ENCODE peak calls at places on chromosomes 7 and 10, in five cellular contexts. L is GM18507; O is activated CD4-positive, alpha-beta T cell treated with anti-CD3 and anti-CD28 coated beads for 36 hours; F is NK-92 treated with Interleukin-12 subunit alpha and Interleukin-12 subunit beta, amount 100 ng/mL, for 24 hours; G is activated effector memory CD4-positive, alpha-beta T cell treated with anti-CD3 and anti-CD28 coated beads, Interleukin-2, amount 50 U/mL, for 16 hours. J is an unnamed sample.

GRCh38 chr10:22803201-22803895 is 89.0 kb upstream of the PIP4K2A start:
- DNase-seq in O (no peak), L (no peak), G (no peak), F (no peak), J (no peak)

GRCh38 chr10:114026189-114027040 is 17.3 kb upstream of the ADRB1 start:
- DNase-seq in G (no peak), O (no peak), L (no peak), F (no peak), J (no peak)

GRCh38 chr10:34297551-34298370 is 517.3 kb downstream of the PARD3 start:
- DNase-seq in L (no peak), O (no peak), F (no peak), G (no peak), J (no peak)

GRCh38 chr10:71138126-71138860 is 74.1 kb upstream of the UNC5B start:
- DNase-seq in O (no peak), G (no peak), L (no peak), F (no peak), J (no peak)

GRCh38 chr7:18393465-18394118 is 102.0 kb upstream of the HDAC9 start:
- DNase-seq in G (no peak), L (no peak), F (no peak), O (no peak), J (no peak)

GRCh38 chr10:114925675-114926204 is 12.3 kb upstream of the TRUB1 start:
- DNase-seq in O (peak), L (no peak), F (no peak), G (no peak), J (no peak)

GRCh38 chr10:75939541-75939940 is 508.1 kb downstream of the LRMDA start:
- DNase-seq in F (no peak), O (no peak), G (no peak), L (no peak), J (no peak)

GRCh38 chr7:13852281-13852968 is 137.0 kb downstream of the ETV1 start:
- DNase-seq in F (no peak), G (no peak), L (no peak), O (no peak), J (no peak)

GRCh38 chr7:88344956-88345832 is 38.5 kb upstream of the STEAP4 start:
- DNase-seq in F (no peak), G (no peak), L (no peak), O (peak), J (peak)

GRCh38 chr7:147380926-147381325 is 1209.6 kb upstream of the C7orf33 start:
- DNase-seq in G (no peak), O (no peak), F (no peak), L (no peak), J (no peak)

GRCh38 chr10:47269294-47269693 is 30.7 kb upstream of the GDF10 start:
- DNase-seq in L (no peak), G (no peak), O (no peak), F (no peak), J (no peak)

GRCh38 chr7:48424731-48425130 is 253.5 kb downstream of the ABCA13 start:
- DNase-seq in G (no peak), F (peak), O (peak), L (no peak), J (no peak)

GRCh38 chr7:157228864-157229422 is 90.2 kb downstream of the UBE3C start:
- DNase-seq in F (no peak), G (peak), L (no peak), O (peak), J (no peak)

GRCh38 chr10:32190890-32191491 is 134.8 kb upstream of the KIF5B start:
- DNase-seq in F (no peak), G (no peak), L (no peak), O (no peak), J (no peak)

GRCh38 chr10:667096-667495 is 22.4 kb downstream of the DIP2C start:
- DNase-seq in F (no peak), L (no peak), G (no peak), O (no peak), J (no peak)

GRCh38 chr7:36600869-36601530 is 123.3 kb downstream of the AOAH start:
- DNase-seq in O (peak), L (no peak), F (no peak), G (no peak), J (no peak)

GRCh38 chr10:124740374-124741280 is 3.6 kb downstream of the FAM53B start:
- DNase-seq in O (no peak), F (no peak), G (no peak), L (no peak), J (peak)